ENCODE peak calls at places on chromosomes 5 and 9, in seven cellular contexts. One of them, this sample, is unnamed.

GRCh38 chr9:1353291-1353690 is 303.1 kb downstream of the DMRT2 start:
- DNase-seq in HCT116: no peak
- DNase-seq in activated B cell treated with CpG ODN at 0.5 μM for 24 hours: no peak
- DNase-seq in right atrium auricular region: no peak
- DNase-seq in psoas muscle: no peak
- DNase-seq in foreskin keratinocyte: no peak
- DNase-seq in breast epithelium: no peak
- DNase-seq in this sample: no peak

GRCh38 chr5:147464211-147464610 is 45.7 kb downstream of the DPYSL3 start:
- DNase-seq in foreskin keratinocyte: peak
- DNase-seq in breast epithelium: no peak
- DNase-seq in HCT116: peak
- DNase-seq in right atrium auricular region: no peak
- DNase-seq in psoas muscle: no peak
- DNase-seq in activated B cell treated with CpG ODN at 0.5 μM for 24 hours: no peak
- DNase-seq in this sample: no peak

GRCh38 chr5:112594060-112594850 is 143.4 kb upstream of the APC start:
- DNase-seq in foreskin keratinocyte: no peak
- DNase-seq in right atrium auricular region: no peak
- DNase-seq in activated B cell treated with CpG ODN at 0.5 μM for 24 hours: no peak
- DNase-seq in HCT116: no peak
- DNase-seq in breast epithelium: no peak
- DNase-seq in psoas muscle: no peak
- DNase-seq in this sample: no peak

GRCh38 chr9:121772600-121773285 is 121.3 kb downstream of the DAB2IP start:
- DNase-seq in activated B cell treated with CpG ODN at 0.5 μM for 24 hours: no peak
- DNase-seq in HCT116: no peak
- DNase-seq in right atrium auricular region: no peak
- DNase-seq in psoas muscle: peak
- DNase-seq in breast epithelium: peak
- DNase-seq in foreskin keratinocyte: no peak
- DNase-seq in this sample: no peak

GRCh38 chr5:6342689-6343315 is 35.5 kb downstream of the MED10 start:
- DNase-seq in foreskin keratinocyte: no peak
- DNase-seq in right atrium auricular region: no peak
- DNase-seq in HCT116: no peak
- DNase-seq in activated B cell treated with CpG ODN at 0.5 μM for 24 hours: no peak
- DNase-seq in breast epithelium: no peak
- DNase-seq in psoas muscle: no peak
- DNase-seq in this sample: no peak

GRCh38 chr5:98780390-98780789 is 6.9 kb downstream of the RGMB start:
- DNase-seq in HCT116: no peak
- DNase-seq in activated B cell treated with CpG ODN at 0.5 μM for 24 hours: no peak
- DNase-seq in right atrium auricular region: no peak
- DNase-seq in psoas muscle: no peak
- DNase-seq in foreskin keratinocyte: no peak
- DNase-seq in breast epithelium: no peak
- DNase-seq in this sample: no peak

GRCh38 chr9:115673599-115673998 is 480.0 kb upstream of the PAPPA start:
- DNase-seq in HCT116: no peak
- DNase-seq in foreskin keratinocyte: no peak
- DNase-seq in activated B cell treated with CpG ODN at 0.5 μM for 24 hours: no peak
- DNase-seq in breast epithelium: no peak
- DNase-seq in right atrium auricular region: no peak
- DNase-seq in psoas muscle: no peak
- DNase-seq in this sample: no peak

GRCh38 chr9:135840107-135840506 is 67.2 kb downstream of the CAMSAP1 start:
- DNase-seq in right atrium auricular region: no peak
- DNase-seq in activated B cell treated with CpG ODN at 0.5 μM for 24 hours: no peak
- DNase-seq in psoas muscle: no peak
- DNase-seq in HCT116: no peak
- DNase-seq in foreskin keratinocyte: no peak
- DNase-seq in breast epithelium: no peak
- DNase-seq in this sample: no peak

GRCh38 chr5:147169399-147169798 is 65.4 kb upstream of the STK32A start:
- DNase-seq in breast epithelium: no peak
- DNase-seq in activated B cell treated with CpG ODN at 0.5 μM for 24 hours: no peak
- DNase-seq in HCT116: no peak
- DNase-seq in right atrium auricular region: no peak
- DNase-seq in foreskin keratinocyte: no peak
- DNase-seq in psoas muscle: no peak
- DNase-seq in this sample: no peak

GRCh38 chr9:121860213-121860612 is 208.8 kb downstream of the DAB2IP start:
- DNase-seq in breast epithelium: no peak
- DNase-seq in activated B cell treated with CpG ODN at 0.5 μM for 24 hours: no peak
- DNase-seq in right atrium auricular region: peak
- DNase-seq in psoas muscle: no peak
- DNase-seq in HCT116: no peak
- DNase-seq in foreskin keratinocyte: no peak
- DNase-seq in this sample: no peak

GRCh38 chr5:98581416-98581999 is 192.0 kb upstream of the RGMB start:
- DNase-seq in HCT116: no peak
- DNase-seq in foreskin keratinocyte: no peak
- DNase-seq in activated B cell treated with CpG ODN at 0.5 μM for 24 hours: no peak
- DNase-seq in right atrium auricular region: no peak
- DNase-seq in psoas muscle: no peak
- DNase-seq in breast epithelium: no peak
- DNase-seq in this sample: no peak

GRCh38 chr5:65070026-65070425 is 301.3 kb downstream of the CWC27 start:
- DNase-seq in right atrium auricular region: no peak
- DNase-seq in breast epithelium: no peak
- DNase-seq in foreskin keratinocyte: no peak
- DNase-seq in psoas muscle: no peak
- DNase-seq in HCT116: no peak
- DNase-seq in activated B cell treated with CpG ODN at 0.5 μM for 24 hours: no peak
- DNase-seq in this sample: no peak

GRCh38 chr5:96254980-96255681 is 177.9 kb downstream of the PCSK1 start:
- DNase-seq in HCT116: no peak
- DNase-seq in right atrium auricular region: no peak
- DNase-seq in foreskin keratinocyte: peak
- DNase-seq in activated B cell treated with CpG ODN at 0.5 μM for 24 hours: no peak
- DNase-seq in psoas muscle: no peak
- DNase-seq in breast epithelium: no peak
- DNase-seq in this sample: no peak

GRCh38 chr5:163165277-163165676 is 272.1 kb upstream of the CCNG1 start:
- DNase-seq in foreskin keratinocyte: no peak
- DNase-seq in right atrium auricular region: no peak
- DNase-seq in HCT116: no peak
- DNase-seq in breast epithelium: no peak
- DNase-seq in psoas muscle: no peak
- DNase-seq in activated B cell treated with CpG ODN at 0.5 μM for 24 hours: no peak
- DNase-seq in this sample: no peak

GRCh38 chr5:31639488-31640011 is 619 bp downstream of the PDZD2 start:
- DNase-seq in HCT116: no peak
- DNase-seq in activated B cell treated with CpG ODN at 0.5 μM for 24 hours: peak
- DNase-seq in breast epithelium: no peak
- DNase-seq in foreskin keratinocyte: no peak
- DNase-seq in psoas muscle: no peak
- DNase-seq in right atrium auricular region: no peak
- DNase-seq in this sample: no peak

GRCh38 chr5:35815089-35815936 is 41.4 kb upstream of the IL7R start:
- DNase-seq in foreskin keratinocyte: no peak
- DNase-seq in psoas muscle: no peak
- DNase-seq in right atrium auricular region: no peak
- DNase-seq in HCT116: peak
- DNase-seq in activated B cell treated with CpG ODN at 0.5 μM for 24 hours: no peak
- DNase-seq in breast epithelium: no peak
- DNase-seq in this sample: no peak
- TF ChIP-seq CTCF in foreskin keratinocyte: peak
- TF ChIP-seq CTCF in psoas muscle: peak
- TF ChIP-seq CTCF in right atrium auricular region: no peak
- TF ChIP-seq CTCF in HCT116: peak
- TF ChIP-seq CTCF in activated B cell treated with CpG ODN at 0.5 μM for 24 hours: no peak
- TF ChIP-seq CTCF in breast epithelium: no peak
- TF ChIP-seq CTCF in this sample: no peak

GRCh38 chr9:130624154-130624553 is 40.2 kb upstream of the PRDM12 start:
- DNase-seq in psoas muscle: no peak
- DNase-seq in right atrium auricular region: no peak
- DNase-seq in activated B cell treated with CpG ODN at 0.5 μM for 24 hours: no peak
- DNase-seq in breast epithelium: no peak
- DNase-seq in HCT116: no peak
- DNase-seq in foreskin keratinocyte: no peak
- DNase-seq in this sample: no peak
- TF ChIP-seq CTCF in psoas muscle: no peak
- TF ChIP-seq CTCF in right atrium auricular region: no peak
- TF ChIP-seq CTCF in activated B cell treated with CpG ODN at 0.5 μM for 24 hours: no peak
- TF ChIP-seq CTCF in breast epithelium: no peak
- TF ChIP-seq CTCF in HCT116: no peak
- TF ChIP-seq CTCF in foreskin keratinocyte: peak
- TF ChIP-seq CTCF in this sample: no peak

GRCh38 chr9:87883990-87884389 is 1.3 kb downstream of the SPATA31E1 start:
- DNase-seq in psoas muscle: peak
- DNase-seq in right atrium auricular region: no peak
- DNase-seq in HCT116: no peak
- DNase-seq in foreskin keratinocyte: no peak
- DNase-seq in activated B cell treated with CpG ODN at 0.5 μM for 24 hours: no peak
- DNase-seq in breast epithelium: no peak
- DNase-seq in this sample: no peak
- TF ChIP-seq CTCF in psoas muscle: no peak
- TF ChIP-seq CTCF in right atrium auricular region: no peak
- TF ChIP-seq CTCF in HCT116: peak
- TF ChIP-seq CTCF in foreskin keratinocyte: peak
- TF ChIP-seq CTCF in activated B cell treated with CpG ODN at 0.5 μM for 24 hours: no peak
- TF ChIP-seq CTCF in breast epithelium: no peak
- TF ChIP-seq CTCF in this sample: no peak

GRCh38 chr9:14546693-14547092 is 146.5 kb downstream of the ZDHHC21 start:
- DNase-seq in breast epithelium: no peak
- DNase-seq in foreskin keratinocyte: no peak
- DNase-seq in activated B cell treated with CpG ODN at 0.5 μM for 24 hours: no peak
- DNase-seq in HCT116: no peak
- DNase-seq in psoas muscle: no peak
- DNase-seq in right atrium auricular region: no peak
- DNase-seq in this sample: no peak

GRCh38 chr9:14542071-14542470 is 151.2 kb downstream of the ZDHHC21 start:
- DNase-seq in activated B cell treated with CpG ODN at 0.5 μM for 24 hours: no peak
- DNase-seq in breast epithelium: no peak
- DNase-seq in right atrium auricular region: no peak
- DNase-seq in foreskin keratinocyte: no peak
- DNase-seq in HCT116: no peak
- DNase-seq in psoas muscle: no peak
- DNase-seq in this sample: no peak

GRCh38 chr9:14547245-14548060 is 145.8 kb downstream of the ZDHHC21 start:
- DNase-seq in breast epithelium: no peak
- DNase-seq in right atrium auricular region: no peak
- DNase-seq in foreskin keratinocyte: no peak
- DNase-seq in HCT116: no peak
- DNase-seq in activated B cell treated with CpG ODN at 0.5 μM for 24 hours: no peak
- DNase-seq in psoas muscle: no peak
- DNase-seq in this sample: no peak
- TF ChIP-seq CTCF in breast epithelium: no peak
- TF ChIP-seq CTCF in right atrium auricular region: no peak
- TF ChIP-seq CTCF in foreskin keratinocyte: no peak
- TF ChIP-seq CTCF in HCT116: no peak
- TF ChIP-seq CTCF in activated B cell treated with CpG ODN at 0.5 μM for 24 hours: no peak
- TF ChIP-seq CTCF in psoas muscle: no peak
- TF ChIP-seq CTCF in this sample: no peak

GRCh38 chr5:59798862-59799667 is 94.5 kb downstream of the PDE4D start:
- DNase-seq in foreskin keratinocyte: peak
- DNase-seq in breast epithelium: no peak
- DNase-seq in psoas muscle: no peak
- DNase-seq in HCT116: no peak
- DNase-seq in activated B cell treated with CpG ODN at 0.5 μM for 24 hours: no peak
- DNase-seq in right atrium auricular region: no peak
- DNase-seq in this sample: peak

GRCh38 chr5:59791131-59791485 is 102.4 kb downstream of the PDE4D start:
- DNase-seq in activated B cell treated with CpG ODN at 0.5 μM for 24 hours: no peak
- DNase-seq in breast epithelium: no peak
- DNase-seq in HCT116: no peak
- DNase-seq in foreskin keratinocyte: no peak
- DNase-seq in right atrium auricular region: no peak
- DNase-seq in psoas muscle: no peak
- DNase-seq in this sample: no peak

GRCh38 chr5:59791602-59792001 is 101.9 kb downstream of the PDE4D start:
- DNase-seq in HCT116: no peak
- DNase-seq in right atrium auricular region: no peak
- DNase-seq in foreskin keratinocyte: peak
- DNase-seq in breast epithelium: no peak
- DNase-seq in psoas muscle: no peak
- DNase-seq in activated B cell treated with CpG ODN at 0.5 μM for 24 hours: no peak
- DNase-seq in this sample: no peak

GRCh38 chr5:59793000-59793399 is 100.5 kb downstream of the PDE4D start:
- DNase-seq in breast epithelium: no peak
- DNase-seq in activated B cell treated with CpG ODN at 0.5 μM for 24 hours: no peak
- DNase-seq in HCT116: no peak
- DNase-seq in right atrium auricular region: peak
- DNase-seq in foreskin keratinocyte: peak
- DNase-seq in psoas muscle: peak
- DNase-seq in this sample: no peak

DNA sequence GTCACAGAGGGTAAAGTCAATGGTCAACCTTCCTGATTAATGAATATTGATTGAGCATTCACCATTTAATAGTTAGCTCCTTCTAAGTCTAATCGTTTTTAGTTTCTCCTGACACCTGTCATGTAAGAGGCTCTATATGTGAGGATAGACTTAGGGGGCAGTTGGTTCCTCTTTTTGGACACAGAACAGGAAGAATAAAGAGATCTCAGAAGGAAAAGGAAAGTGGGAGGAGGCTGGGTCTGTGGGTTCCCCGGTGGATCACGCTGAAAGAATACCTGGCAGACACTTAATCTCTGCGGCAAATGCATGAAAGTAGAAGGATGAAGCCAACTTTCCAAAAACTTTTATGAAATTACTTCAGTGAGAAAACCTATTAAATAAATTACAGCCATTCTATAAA is 98.4 kb downstream of the PDE4D start:
- DNase-seq in psoas muscle: no peak
- DNase-seq in right atrium auricular region: no peak
- DNase-seq in breast epithelium: no peak
- DNase-seq in activated B cell treated with CpG ODN at 0.5 μM for 24 hours: no peak
- DNase-seq in HCT116: no peak
- DNase-seq in foreskin keratinocyte: no peak
- DNase-seq in this sample: no peak
- TF ChIP-seq CTCF in psoas muscle: no peak
- TF ChIP-seq CTCF in right atrium auricular region: no peak
- TF ChIP-seq CTCF in breast epithelium: no peak
- TF ChIP-seq CTCF in activated B cell treated with CpG ODN at 0.5 μM for 24 hours: no peak
- TF ChIP-seq CTCF in HCT116: no peak
- TF ChIP-seq CTCF in foreskin keratinocyte: no peak
- TF ChIP-seq CTCF in this sample: no peak

GRCh38 chr5:89441965-89442364 is 559.0 kb upstream of the MEF2C start:
- DNase-seq in breast epithelium: no peak
- DNase-seq in psoas muscle: no peak
- DNase-seq in activated B cell treated with CpG ODN at 0.5 μM for 24 hours: no peak
- DNase-seq in right atrium auricular region: no peak
- DNase-seq in HCT116: no peak
- DNase-seq in foreskin keratinocyte: no peak
- DNase-seq in this sample: no peak
- TF ChIP-seq CTCF in breast epithelium: no peak
- TF ChIP-seq CTCF in psoas muscle: no peak
- TF ChIP-seq CTCF in activated B cell treated with CpG ODN at 0.5 μM for 24 hours: no peak
- TF ChIP-seq CTCF in right atrium auricular region: no peak
- TF ChIP-seq CTCF in HCT116: no peak
- TF ChIP-seq CTCF in foreskin keratinocyte: no peak
- TF ChIP-seq CTCF in this sample: no peak

GRCh38 chr5:158819095-158819494 is 280.6 kb downstream of the EBF1 start:
- DNase-seq in foreskin keratinocyte: no peak
- DNase-seq in right atrium auricular region: no peak
- DNase-seq in activated B cell treated with CpG ODN at 0.5 μM for 24 hours: no peak
- DNase-seq in HCT116: no peak
- DNase-seq in breast epithelium: no peak
- DNase-seq in psoas muscle: no peak
- DNase-seq in this sample: peak
- TF ChIP-seq CTCF in foreskin keratinocyte: no peak
- TF ChIP-seq CTCF in right atrium auricular region: no peak
- TF ChIP-seq CTCF in activated B cell treated with CpG ODN at 0.5 μM for 24 hours: no peak
- TF ChIP-seq CTCF in HCT116: no peak
- TF ChIP-seq CTCF in breast epithelium: no peak
- TF ChIP-seq CTCF in psoas muscle: no peak
- TF ChIP-seq CTCF in this sample: no peak

This sample was measured in Peyer's patch.